ENCODE peak calls at places on chromosomes 2 and 18, in eight cellular contexts. U is GM23248, C is IMR-90, E is stomach, K is BJ, I is cardiac fibroblast, G is DND-41, S is brain microvascular endothelial cell. Y is an unnamed sample.

GRCh38 chr2:191003405-191004309 is 10.3 kb downstream of the STAT1 start:
- DNase-seq in C (no peak), K (no peak), I (no peak), U (no peak), G (no peak), S (no peak), E (no peak), Y (no peak)

GRCh38 chr2:127479219-127479825 is 47.0 kb downstream of the IWS1 start:
- DNase-seq in U (peak; percentile 76), S (peak; percentile 12), C (peak; percentile 73), K (peak; percentile 23), E (no peak), G (no peak), I (peak; percentile 80), Y (peak; percentile 69)

GRCh38 chr2:240259924-240260529 is 119.6 kb upstream of the OTOS start:
- DNase-seq in G (no peak), S (no peak), U (no peak), K (no peak), I (no peak), C (no peak), E (no peak), Y (no peak)

GRCh38 chr2:33395660-33396249 is 80.7 kb upstream of the RASGRP3 start:
- DNase-seq in C (peak; percentile 59), K (no peak), S (peak; percentile 42), U (peak; percentile 64), G (peak; percentile 68), E (peak; percentile 33), I (peak; percentile 82), Y (peak; percentile 39)

GRCh38 chr2:85748948-85749875 is 4.6 kb upstream of the ATOH8 start:
- DNase-seq in K (no peak), G (no peak), C (no peak), U (peak; percentile 87), E (no peak), I (no peak), S (no peak), Y (no peak)

GRCh38 chr2:37323176-37323575 is 1.5 kb downstream of the PRKD3 start:
- DNase-seq in U (peak; percentile 60), E (no peak), I (peak; percentile 36), G (no peak), K (no peak), S (no peak), C (peak; percentile 14), Y (no peak)

GRCh38 chr2:195613922-195614321 is 43.1 kb upstream of the SLC39A10 start:
- DNase-seq in I (peak; percentile 89), E (no peak), S (peak; percentile 95), U (peak; percentile 94), G (no peak), C (peak; percentile 95), K (peak; percentile 76), Y (no peak)

GRCh38 chr18:48781041-48781989 is 169.4 kb downstream of the SMAD7 start:
- DNase-seq in K (no peak), S (peak; percentile 86), E (peak; percentile 79), I (peak; percentile 42), U (peak; percentile 83), G (no peak), C (peak; percentile 39), Y (no peak)

GRCh38 chr2:111121028-111121872 is 536 bp downstream of the BCL2L11 start:
- DNase-seq in G (peak; percentile 63), K (no peak), S (no peak), U (peak; percentile 65), E (peak; percentile 58), C (no peak), I (peak; percentile 34), Y (no peak)

GRCh38 chr2:157291018-157291417 is 33.5 kb downstream of the GALNT5 start:
- DNase-seq in I (no peak), U (no peak), E (no peak), S (no peak), C (peak; percentile 13), G (no peak), K (no peak), Y (no peak)

GRCh38 chr2:100257939-100258338 is 64.4 kb downstream of the LONRF2 start:
- DNase-seq in E (no peak), S (peak; percentile 22), I (peak; percentile 27), C (peak; percentile 53), U (peak; percentile 52), K (no peak), G (no peak), Y (no peak)

GRCh38 chr2:113376935-113377445 is 60.5 kb upstream of the ZNG1B start:
- DNase-seq in S (no peak), C (no peak), K (no peak), I (no peak), G (no peak), E (no peak), U (no peak), Y (no peak)

GRCh38 chr2:218391202-218391601 is 8.5 kb upstream of the CTDSP1 start:
- DNase-seq in C (no peak), K (no peak), E (no peak), S (no peak), I (no peak), U (no peak), G (no peak), Y (no peak)

GRCh38 chr2:240796543-240797499 is 23.2 kb downstream of the KIF1A start:
- DNase-seq in C (no peak), S (no peak), E (no peak), G (peak; percentile 33), U (no peak), I (no peak), K (no peak), Y (peak; percentile 50)

GRCh38 chr2:36371963-36372391 is 16.4 kb downstream of the CRIM1 start:
- DNase-seq in E (no peak), C (peak; percentile 84), K (peak; percentile 79), G (no peak), I (peak; percentile 83), S (no peak), U (peak; percentile 84), Y (no peak)

GRCh38 chr2:9558948-9559381 is 3.3 kb upstream of the ADAM17 start:
- DNase-seq in K (peak; percentile 96), U (peak; percentile 99), I (peak; percentile 85), E (no peak), C (peak; percentile 97), S (peak; percentile 68), G (no peak), Y (no peak)

GRCh38 chr2:103991591-103991990 is 862.3 kb upstream of the POU3F3 start:
- DNase-seq in E (no peak), S (no peak), K (no peak), G (no peak), I (no peak), C (no peak), U (no peak), Y (peak; percentile 8)

GRCh38 chr2:107002735-107003134 is 116.8 kb upstream of the ST6GAL2 start:
- DNase-seq in E (no peak), U (no peak), S (peak; percentile 57), G (no peak), K (no peak), I (peak; percentile 49), C (no peak), Y (no peak)

GRCh38 chr2:207163815-207164747 is 1.7 kb downstream of the KLF7 start:
- DNase-seq in I (peak; percentile 72), S (no peak), K (no peak), U (peak; percentile 63), G (no peak), C (peak; percentile 48), E (peak; percentile 44), Y (no peak)

GRCh38 chr2:222747526-222748160 is 76.2 kb downstream of the MOGAT1 start:
- DNase-seq in E (no peak), K (no peak), G (no peak), C (no peak), I (no peak), U (no peak), S (no peak), Y (no peak)

GRCh38 chr2:37809525-37809924 is 115.6 kb upstream of the RMDN2 start:
- DNase-seq in E (peak; percentile 34), U (peak; percentile 74), G (no peak), C (peak; percentile 65), K (no peak), S (peak; percentile 67), I (peak; percentile 79), Y (no peak)

GRCh38 chr2:11743531-11743815 is 3.0 kb upstream of the LPIN1 start:
- DNase-seq in I (no peak), U (no peak), K (no peak), E (no peak), G (no peak), S (no peak), C (no peak), Y (no peak)
- H3K4me3 ChIP-seq in I (no peak overlapping the region), U (no peak overlapping the region), K (no peak overlapping the region), E (no peak overlapping the region), G (no peak overlapping the region), S (no peak overlapping the region), C (no peak overlapping the region), Y (peak overlapping the region; percentile 43)

DNA sequence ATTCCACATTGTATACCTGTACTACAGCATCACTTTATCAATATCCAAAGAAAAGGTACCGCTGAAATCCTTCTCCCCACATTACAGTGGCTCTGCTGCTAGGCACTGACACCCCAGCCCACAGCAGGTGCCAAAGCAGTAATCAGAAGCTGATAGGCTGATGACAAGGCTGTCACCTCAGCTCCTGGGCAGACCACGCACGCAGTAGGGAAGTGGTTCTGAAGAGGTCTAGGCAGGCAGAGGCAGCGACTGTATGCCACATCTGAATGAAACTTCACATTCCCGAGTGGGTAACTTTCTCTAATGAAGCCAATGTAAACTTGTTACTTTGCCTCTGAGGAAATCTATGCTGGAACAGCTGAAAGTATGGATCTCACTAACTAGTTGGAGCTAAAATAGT is 113.0 kb downstream of the MEP1B start:
- DNase-seq in I (no peak), G (no peak), U (no peak), E (no peak), S (no peak), K (no peak), C (no peak), Y (no peak)
- H3K4me3 ChIP-seq in I (no peak overlapping the region), G (no peak overlapping the region), U (no peak overlapping the region), E (no peak overlapping the region), S (no peak overlapping the region), K (no peak overlapping the region), C (no peak overlapping the region), Y (no peak overlapping the region)

GRCh38 chr18:68723539-68723938 is 8.6 kb upstream of the TMX3 start:
- DNase-seq in S (no peak), U (no peak), C (no peak), I (no peak), K (no peak), E (no peak), G (peak; percentile 19), Y (no peak)

GRCh38 chr18:68725341-68725740 is 10.4 kb upstream of the TMX3 start:
- DNase-seq in I (no peak), U (peak; percentile 47), E (no peak), C (peak; percentile 39), G (no peak), K (no peak), S (no peak), Y (no peak)

GRCh38 chr18:68724021-68724420 is 9.1 kb upstream of the TMX3 start:
- DNase-seq in I (no peak), K (no peak), E (no peak), U (no peak), G (no peak), S (no peak), C (no peak), Y (no peak)

GRCh38 chr18:68721681-68722583 is 7.0 kb upstream of the TMX3 start:
- DNase-seq in C (no peak), E (no peak), S (no peak), I (peak; percentile 44), U (peak; percentile 56), K (no peak), G (peak; percentile 42), Y (peak; percentile 33)

GRCh38 chr18:68722807-68723206 is 7.9 kb upstream of the TMX3 start:
- DNase-seq in U (no peak), G (no peak), S (no peak), E (no peak), I (no peak), C (no peak), K (no peak), Y (no peak)
- H3K4me3 ChIP-seq in U (no peak overlapping the region), G (no peak overlapping the region), S (no peak overlapping the region), E (no peak overlapping the region), I (no peak overlapping the region), C (no peak overlapping the region), K (no peak overlapping the region), Y (no peak overlapping the region)

GRCh38 chr2:12552092-12552491 is 164.6 kb upstream of the TRIB2 start:
- DNase-seq in I (no peak), S (no peak), K (no peak), G (no peak), C (no peak), E (no peak), U (no peak), Y (no peak)
- H3K4me3 ChIP-seq in I (no peak overlapping the region), S (no peak overlapping the region), K (no peak overlapping the region), G (no peak overlapping the region), C (no peak overlapping the region), E (no peak overlapping the region), U (no peak overlapping the region), Y (no peak overlapping the region)